ENCODE peak calls at places on chromosomes 13 and 19, in five cellular contexts. M is H1, V is A549, L is HepG2, A is K562. D is an unnamed sample.

GRCh38 chr13:33186851-33187250 is 98.7 kb downstream of the STARD13 start:
- DNase-seq in M (no peak), V (no peak), L (no peak), A (no peak), D (peak; percentile 89)

GRCh38 chr19:14395710-14396338 is 14.6 kb downstream of the ADGRE5 start:
- DNase-seq in M (no peak), V (no peak), L (no peak), A (no peak), D (no peak)

GRCh38 chr13:50511877-50512332 is 331.6 kb downstream of the DLEU7 start:
- DNase-seq in M (no peak), V (no peak), L (peak; percentile 43), A (peak; percentile 43), D (no peak)

GRCh38 chr13:113768018-113768905 is 9.2 kb downstream of the TMEM255B start:
- DNase-seq in M (no peak), V (no peak), L (no peak), A (no peak), D (no peak)

GRCh38 chr19:12885749-12886706 is 973 bp downstream of the KLF1 start:
- DNase-seq in M (peak; percentile 62), V (no peak), L (no peak), A (peak; percentile 89), D (no peak)

GRCh38 chr13:114109646-114110045 is 22.8 kb downstream of the RASA3 start:
- DNase-seq in M (no peak), V (no peak), L (no peak), A (no peak), D (no peak)

GRCh38 chr19:40570313-40571004 is 6.2 kb upstream of the SHKBP1 start:
- DNase-seq in M (peak; percentile 99), V (peak; percentile 100), L (peak; percentile 96), A (peak; percentile 100), D (peak; percentile 100)

GRCh38 chr13:106630162-106630561 is 62.2 kb upstream of the ARGLU1 start:
- DNase-seq in M (no peak), V (no peak), L (no peak), A (no peak), D (no peak)

GRCh38 chr13:76216729-76217128 is 580.6 kb downstream of the LMO7 start:
- DNase-seq in M (no peak), V (no peak), L (no peak), A (no peak), D (no peak)

GRCh38 chr19:39671739-39672363 is 16.1 kb downstream of the LGALS16 start:
- DNase-seq in M (peak; percentile 50), V (peak; percentile 69), L (peak; percentile 60), A (peak; percentile 58), D (peak; percentile 43)

GRCh38 chr19:49390131-49390977 is 2.3 kb downstream of the KASH5 start:
- DNase-seq in M (no peak), V (no peak), L (no peak), A (no peak), D (no peak)

GRCh38 chr13:106471957-106472543 is 63.4 kb downstream of the EFNB2 start:
- DNase-seq in M (peak; percentile 58), V (peak; percentile 71), L (peak; percentile 1), A (peak; percentile 8), D (peak; percentile 91)

GRCh38 chr13:44176173-44176572 is 197.5 kb upstream of the SERP2 start:
- DNase-seq in M (no peak), V (no peak), L (no peak), A (no peak), D (peak; percentile 41)

GRCh38 chr13:44172411-44172810 is 201.2 kb upstream of the SERP2 start:
- DNase-seq in M (no peak), V (no peak), L (no peak), A (no peak), D (no peak)

GRCh38 chr13:44171861-44172260 is 201.8 kb upstream of the SERP2 start:
- DNase-seq in M (no peak), V (no peak), L (no peak), A (no peak), D (no peak)

GRCh38 chr13:44171151-44171550 is 202.5 kb upstream of the SERP2 start:
- DNase-seq in M (no peak), V (no peak), L (no peak), A (no peak), D (no peak)

GRCh38 chr13:44174769-44175425 is 198.7 kb upstream of the SERP2 start:
- DNase-seq in M (no peak), V (no peak), L (no peak), A (peak; percentile 53), D (peak; percentile 76)
- TF ChIP-seq MAFK in M (peak; percentile 31), V (peak; percentile 92), L (peak; percentile 42), A (peak; percentile 88), D (peak; percentile 88)

GRCh38 chr19:47691090-47691489 is 22.1 kb upstream of the EHD2 start:
- DNase-seq in M (no peak), V (no peak), L (no peak), A (no peak), D (no peak)

GRCh38 chr19:47694466-47695273 is 18.6 kb upstream of the EHD2 start:
- DNase-seq in M (no peak), V (no peak), L (no peak), A (no peak), D (no peak)

GRCh38 chr19:47693903-47694302 is 19.3 kb upstream of the EHD2 start:
- DNase-seq in M (no peak), V (no peak), L (no peak), A (no peak), D (no peak)

GRCh38 chr19:47693489-47693888 is 19.7 kb upstream of the EHD2 start:
- DNase-seq in M (no peak), V (no peak), L (no peak), A (no peak), D (no peak)

DNA sequence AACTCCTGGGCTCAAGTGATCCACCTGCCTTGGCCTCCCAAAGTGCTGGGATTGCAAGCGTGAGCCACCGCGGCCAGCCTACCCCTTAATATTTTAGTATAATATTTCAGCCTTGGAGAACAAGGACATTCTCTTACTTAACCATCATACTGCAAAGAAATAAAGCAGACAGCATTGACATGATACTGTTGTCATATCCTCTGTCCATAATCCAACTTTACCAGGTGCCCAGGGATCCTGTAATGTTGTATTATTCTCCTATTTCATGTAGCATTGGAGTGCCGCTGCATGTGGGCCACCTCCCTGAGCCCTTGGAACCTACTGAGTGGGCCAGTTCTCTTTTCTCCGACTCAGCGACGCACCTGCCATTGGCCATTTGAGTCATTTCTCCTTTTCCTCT is 21.4 kb upstream of the EHD2 start:
- DNase-seq in M (no peak), V (no peak), L (no peak), A (no peak), D (no peak)
- H3K9me3 ChIP-seq in M (no peaks in the 10 kb centered on the region), V (no peaks in the 10 kb centered on the region), L (no peaks in the 10 kb centered on the region), A (no peaks in the 10 kb centered on the region), D (no peaks in the 10 kb centered on the region)

GRCh38 chr13:30034448-30034795 is 184.0 kb upstream of the UBL3 start:
- DNase-seq in M (no peak), V (no peak), L (no peak), A (no peak), D (peak; percentile 36)

GRCh38 chr13:30038884-30039283 is 188.5 kb upstream of the UBL3 start:
- DNase-seq in M (no peak), V (no peak), L (no peak), A (no peak), D (peak; percentile 60)

GRCh38 chr13:30037766-30038165 is 187.3 kb upstream of the UBL3 start:
- DNase-seq in M (no peak), V (no peak), L (no peak), A (no peak), D (peak; percentile 59)

GRCh38 chr13:30039506-30039905 is 189.1 kb upstream of the UBL3 start:
- DNase-seq in M (no peak), V (no peak), L (no peak), A (no peak), D (no peak)

GRCh38 chr13:30037306-30037705 is 186.9 kb upstream of the UBL3 start:
- DNase-seq in M (peak; percentile 80), V (no peak), L (no peak), A (no peak), D (no peak)
- TF ChIP-seq MAFK in M (no peak), V (no peak), L (no peak), A (no peak), D (no peak)

GRCh38 chr19:9151367-9151766 is 11.2 kb downstream of the ZNF317 start:
- DNase-seq in M (no peak), V (no peak), L (no peak), A (no peak), D (no peak)
- H3K9me3 ChIP-seq in M (peaks cover 40% of the 10 kb centered on the region), V (peaks cover 88% of the 10 kb centered on the region), L (peaks cover 45% of the 10 kb centered on the region), A (peaks cover 19% of the 10 kb centered on the region), D (peaks cover 53% of the 10 kb centered on the region)

GRCh38 chr13:85541476-85541875 is 257.7 kb downstream of the SLITRK6 start:
- DNase-seq in M (no peak), V (no peak), L (no peak), A (no peak), D (no peak)

GRCh38 chr13:85544756-85545155 is 254.5 kb downstream of the SLITRK6 start:
- DNase-seq in M (no peak), V (no peak), L (no peak), A (no peak), D (no peak)

GRCh38 chr13:85538957-85539356 is 260.3 kb downstream of the SLITRK6 start:
- DNase-seq in M (no peak), V (no peak), L (no peak), A (no peak), D (no peak)

DNA sequence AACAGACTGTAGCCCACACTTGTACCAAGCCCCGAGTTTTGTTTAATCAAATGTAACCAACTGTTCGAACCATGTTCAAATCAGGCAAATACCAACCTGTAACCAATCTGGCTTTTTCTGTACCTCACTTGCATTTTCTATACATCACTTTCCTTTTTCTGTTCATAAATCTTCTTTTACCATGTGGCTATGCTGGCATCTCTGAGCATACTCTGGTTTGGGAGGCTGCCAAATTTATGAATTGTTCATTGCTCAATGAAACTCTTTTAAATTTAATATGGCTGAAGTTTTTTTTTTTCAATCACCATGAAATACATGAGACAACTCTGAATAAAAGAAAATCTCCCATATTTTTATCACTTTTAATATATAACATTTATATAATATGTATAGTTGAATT is 256.1 kb downstream of the SLITRK6 start:
- DNase-seq in M (no peak), V (no peak), L (no peak), A (no peak), D (no peak)
- TF ChIP-seq MAFK in M (no peak), V (no peak), L (no peak), A (no peak), D (no peak)